ENCODE peak calls at places on chromosomes 7 and 10, in nine cellular contexts. X, H, D, K, A, G, V, R and O are unnamed samples.

GRCh38 chr10:103204353-103205255 is 11.5 kb upstream of the NT5C2 start:
- DNase-seq in X (no peak), H (no peak), D (no peak), K (no peak), A (no peak), G (no peak), V (no peak), R (peak; percentile 11), O (no peak)

GRCh38 chr10:30034433-30035137 is 24.8 kb downstream of the JCAD start:
- DNase-seq in X (no peak), H (no peak), D (no peak), K (no peak), A (no peak), G (no peak), V (no peak), R (no peak), O (no peak)

GRCh38 chr7:56083150-56083785 is 9.5 kb downstream of the PHKG1 start:
- DNase-seq in X (peak; percentile 72), H (peak; percentile 77), D (no peak), K (no peak), A (no peak), G (peak; percentile 59), V (no peak), R (no peak), O (no peak)

GRCh38 chr10:82925547-82925946 is 1050.6 kb downstream of the NRG3 start:
- DNase-seq in X (no peak), H (no peak), D (no peak), K (no peak), A (no peak), G (no peak), V (no peak), R (no peak), O (no peak)

GRCh38 chr10:45553613-45554012 is 119.0 kb downstream of the ZFAND4 start:
- DNase-seq in X (no peak), H (no peak), D (no peak), K (no peak), A (no peak), G (no peak), V (no peak), R (no peak), O (no peak)

GRCh38 chr7:103391976-103392375 is 44.5 kb downstream of the PSMC2 start:
- DNase-seq in X (no peak), H (no peak), D (no peak), K (no peak), A (no peak), G (no peak), V (no peak), R (no peak), O (no peak)

GRCh38 chr10:95820363-95820762 is 64.4 kb downstream of the ENTPD1 start:
- DNase-seq in X (no peak), H (no peak), D (no peak), K (no peak), A (no peak), G (no peak), V (no peak), R (no peak), O (no peak)

GRCh38 chr7:114842551-114843065 is 79.3 kb upstream of the MDFIC start:
- DNase-seq in X (no peak), H (no peak), D (no peak), K (no peak), A (no peak), G (no peak), V (no peak), R (no peak), O (no peak)

GRCh38 chr10:32693441-32693979 is 247.6 kb downstream of the CCDC7 start:
- DNase-seq in X (no peak), H (no peak), D (no peak), K (no peak), A (no peak), G (no peak), V (no peak), R (no peak), O (no peak)

GRCh38 chr10:12638103-12638502 is 288.8 kb downstream of the CAMK1D start:
- DNase-seq in X (no peak), H (no peak), D (no peak), K (peak; percentile 14), A (peak; percentile 82), G (no peak), V (no peak), R (peak; percentile 85), O (no peak)

GRCh38 chr7:114104035-114104434 is 185.2 kb upstream of the PPP1R3A start:
- DNase-seq in X (no peak), H (no peak), D (no peak), K (no peak), A (no peak), G (no peak), V (no peak), R (no peak), O (no peak)

GRCh38 chr10:99682032-99682431 is 22.7 kb downstream of the ENTPD7 start:
- DNase-seq in X (no peak), H (no peak), D (no peak), K (no peak), A (no peak), G (no peak), V (no peak), R (no peak), O (no peak)

GRCh38 chr7:27182861-27183681 is 2.0 kb downstream of the HOXA11 start:
- DNase-seq in X (no peak), H (no peak), D (peak; percentile 38), K (peak; percentile 38), A (peak; percentile 45), G (peak; percentile 56), V (no peak), R (no peak), O (no peak)

GRCh38 chr7:122682805-122683204 is 16.1 kb downstream of the RNF133 start:
- DNase-seq in X (no peak), H (no peak), D (no peak), K (no peak), A (no peak), G (no peak), V (no peak), R (no peak), O (no peak)

GRCh38 chr10:22437620-22438588 is 92.6 kb downstream of the SPAG6 start:
- DNase-seq in X (no peak), H (peak; percentile 55), D (no peak), K (no peak), A (peak; percentile 69), G (no peak), V (no peak), R (peak; percentile 54), O (no peak)

GRCh38 chr7:997404-998395 is 14.7 kb downstream of the CYP2W1 start:
- DNase-seq in X (no peak), H (no peak), D (no peak), K (peak; percentile 85), A (no peak), G (no peak), V (no peak), R (no peak), O (no peak)

GRCh38 chr10:112653215-112653614 is 206.2 kb downstream of the VTI1A start:
- DNase-seq in X (no peak), H (no peak), D (no peak), K (peak; percentile 8), A (peak; percentile 50), G (no peak), V (no peak), R (no peak), O (no peak)

DNA sequence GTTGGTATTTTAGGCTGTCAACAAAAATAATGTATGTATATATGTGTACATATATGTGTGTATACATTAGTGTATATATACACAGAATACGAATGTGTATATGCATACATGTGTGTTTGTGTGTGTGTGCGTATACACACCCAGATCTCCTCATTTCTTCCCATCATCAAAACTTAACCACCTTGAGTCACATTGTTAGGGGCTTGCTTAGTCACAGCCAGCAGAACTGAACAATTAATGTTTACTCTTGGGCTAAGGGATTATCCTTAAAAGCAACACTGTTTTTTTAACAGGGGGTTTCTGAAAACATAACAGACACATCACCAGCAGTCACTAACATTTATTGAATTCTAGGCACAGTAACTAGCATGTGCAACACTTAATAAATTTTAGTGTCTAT is 83.0 kb upstream of the ASAH2 start:
- DNase-seq in X (no peak), H (no peak), D (no peak), K (no peak), A (no peak), G (no peak), V (no peak), R (no peak), O (no peak)
- H3K4me3 ChIP-seq in X (no peak overlapping the region), H (no peak overlapping the region), D (no peak overlapping the region), K (no peak overlapping the region), A (no peak overlapping the region), G (no peak overlapping the region), V (no peak overlapping the region), R (no peak overlapping the region), O (no peak overlapping the region)

DNA sequence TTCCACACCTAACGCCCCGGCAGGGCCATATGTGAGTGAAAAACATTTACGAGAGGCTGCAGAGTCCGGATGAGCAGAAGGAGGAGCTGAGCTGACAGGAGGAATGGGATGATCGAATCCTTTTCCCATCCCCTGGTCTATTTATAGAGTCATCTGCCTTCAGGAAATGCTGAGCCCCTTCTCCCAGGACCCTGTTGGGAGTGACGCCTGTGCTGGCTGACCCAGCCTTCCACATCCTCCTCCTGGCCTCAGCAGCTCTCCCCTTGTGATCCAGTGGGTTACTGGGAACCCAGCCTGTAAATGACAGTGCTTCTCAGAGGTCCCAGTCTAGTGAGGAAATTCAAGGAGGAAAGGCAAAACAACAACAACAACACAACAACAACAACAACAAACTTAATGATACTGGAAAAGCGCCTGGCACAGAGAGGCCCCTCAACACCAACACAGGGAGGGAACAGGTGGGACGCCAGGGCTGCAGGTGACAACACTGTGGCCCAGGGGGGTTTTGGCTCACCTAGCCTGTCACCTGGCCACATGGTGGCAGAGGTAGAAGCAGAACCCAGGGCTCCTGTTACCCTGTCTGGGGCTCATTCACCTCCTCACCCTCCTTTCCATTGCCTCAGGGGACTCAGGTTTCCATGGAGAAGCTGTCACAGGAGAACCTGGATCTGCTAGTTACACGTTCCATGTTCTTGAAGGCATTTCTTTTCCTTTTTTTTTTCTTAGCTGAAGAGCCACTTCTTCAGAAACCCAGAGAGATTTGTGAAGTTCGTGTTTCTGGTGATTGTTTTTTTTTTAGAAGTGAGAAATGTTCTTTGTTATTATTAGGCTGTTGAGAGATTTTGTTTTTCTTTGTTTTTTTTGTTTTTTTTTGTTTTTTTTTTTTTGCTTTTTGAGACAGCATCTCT is 16.4 kb downstream of the DENND2A start:
- DNase-seq in X (peak; percentile 53), H (no peak), D (no peak), K (no peak), A (no peak), G (no peak), V (no peak), R (peak; percentile 45), O (peak; percentile 25)
- TF ChIP-seq CTCF in X (no peak), H (no peak), D (no peak), K (no peak), A (no peak), G (no peak), V (no peak), R (no peak), O (no peak)

GRCh38 chr10:131981429-131982184 is at the start of gene BNIP3:
- DNase-seq in X (peak; percentile 99), H (peak; percentile 98), D (peak; percentile 90), K (peak; percentile 96), A (peak; percentile 96), G (peak; percentile 98), V (no peak), R (peak; percentile 98), O (peak; percentile 98)
- H3K27ac ChIP-seq in X (peak within 1 kb of the TSS; percentile 81), H (peak within 1 kb of the TSS; percentile 84), D (peak within 1 kb of the TSS; percentile 84), K (peak within 1 kb of the TSS; percentile 90), A (peak within 1 kb of the TSS; percentile 76), G (peak within 1 kb of the TSS; percentile 80), V (peak within 1 kb of the TSS; percentile 80), R (peak within 1 kb of the TSS; percentile 78), O (peak within 1 kb of the TSS; percentile 56)

DNA sequence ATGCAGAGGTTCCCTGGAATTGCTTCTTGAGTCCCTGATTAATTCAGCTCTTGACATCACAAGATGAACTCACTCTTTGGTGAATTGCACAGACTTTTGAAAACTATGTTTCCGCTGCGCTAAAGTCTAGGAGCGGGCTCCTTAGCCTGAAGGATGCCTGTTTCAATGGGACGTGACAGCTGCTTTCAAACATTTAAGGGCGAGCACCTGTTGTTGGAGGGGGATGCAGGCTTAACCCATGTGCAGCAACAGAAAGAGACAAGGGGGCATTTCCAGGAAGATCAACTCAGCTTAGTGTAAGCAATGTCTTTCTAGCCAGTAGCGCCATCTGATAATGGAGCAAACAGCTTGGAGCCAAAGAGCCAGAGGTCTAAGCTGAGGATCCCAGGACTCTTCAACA is 8.4 kb upstream of the PFKFB3 start:
- DNase-seq in X (no peak), H (no peak), D (no peak), K (no peak), A (no peak), G (no peak), V (no peak), R (no peak), O (no peak)
- H3K4me3 ChIP-seq in X (no peak overlapping the region), H (no peak overlapping the region), D (no peak overlapping the region), K (no peak overlapping the region), A (no peak overlapping the region), G (no peak overlapping the region), V (no peak overlapping the region), R (no peak overlapping the region), O (no peak overlapping the region)